ENCODE peak calls at places on chromosomes 3 and 15, in ten cellular contexts. F is PC-3; U is mucosa of descending colon; O is HCT116; W is activated CD8-positive, alpha-beta T cell treated with anti-CD3 and anti-CD28 coated beads for 36 hours; M is lower leg skin; C is breast epithelium; X is astrocyte of the spinal cord; H is brain microvascular endothelial cell; G is endodermal cell. Q is an unnamed sample.

GRCh38 chr3:43015572-43016512 is 36.7 kb downstream of the GASK1A start:
- DNase-seq in F (no peak), U (no peak), O (no peak), W (peak), M (peak), C (no peak), X (no peak), H (no peak), G (peak), Q (no peak)

GRCh38 chr3:171116365-171116764 is 89.8 kb upstream of the SLC2A2 start:
- DNase-seq in F (peak), U (no peak), O (no peak), W (no peak), M (no peak), C (no peak), X (peak), H (no peak), G (no peak), Q (peak)

GRCh38 chr3:127652246-127652995 is 20.3 kb upstream of the ABTB1 start:
- DNase-seq in F (peak), U (no peak), O (peak), W (peak), M (peak), C (no peak), X (peak), H (peak), G (peak), Q (no peak)

GRCh38 chr3:177294221-177294620 is 96.9 kb upstream of the TBL1XR1 start:
- DNase-seq in F (peak), U (no peak), O (no peak), W (no peak), M (no peak), C (no peak), X (peak), H (peak), G (no peak), Q (peak)

GRCh38 chr15:71945012-71945411 is 134.7 kb downstream of the NR2E3 start:
- DNase-seq in F (no peak), U (no peak), O (no peak), W (no peak), M (no peak), C (no peak), X (no peak), H (no peak), G (no peak), Q (no peak)

GRCh38 chr3:189995129-189995528 is 125.6 kb downstream of the P3H2 start:
- DNase-seq in F (no peak), U (no peak), O (no peak), W (peak), M (no peak), C (no peak), X (peak), H (peak), G (peak), Q (peak)

GRCh38 chr15:91572110-91572509 is 281.4 kb upstream of the SLCO3A1 start:
- DNase-seq in F (peak), U (no peak), O (no peak), W (no peak), M (no peak), C (peak), X (peak), H (peak), G (no peak), Q (peak)

GRCh38 chr3:54859204-54859603 is 68.7 kb downstream of the LRTM1 start:
- DNase-seq in F (peak), U (no peak), O (no peak), W (no peak), M (no peak), C (no peak), X (peak), H (peak), G (no peak), Q (peak)

GRCh38 chr15:65835452-65835851 is 33.8 kb upstream of the RAB11A start:
- DNase-seq in F (no peak), U (no peak), O (no peak), W (no peak), M (no peak), C (no peak), X (no peak), H (no peak), G (no peak), Q (no peak)

GRCh38 chr15:71117906-71118305 is 2.6 kb downstream of the THSD4 start:
- DNase-seq in F (no peak), U (no peak), O (no peak), W (no peak), M (no peak), C (no peak), X (no peak), H (no peak), G (no peak), Q (no peak)

GRCh38 chr3:14540821-14541385 is 761 bp upstream of the GRIP2 start:
- DNase-seq in F (no peak), U (peak), O (no peak), W (no peak), M (no peak), C (no peak), X (no peak), H (no peak), G (no peak), Q (no peak)

GRCh38 chr15:82146990-82147461 is 101.2 kb upstream of the MEX3B start:
- DNase-seq in F (peak), U (no peak), O (peak), W (no peak), M (no peak), C (no peak), X (peak), H (peak), G (no peak), Q (peak)

GRCh38 chr15:71296032-71296686 is 180.9 kb downstream of the THSD4 start:
- DNase-seq in F (peak), U (peak), O (peak), W (no peak), M (no peak), C (no peak), X (peak), H (peak), G (no peak), Q (no peak)

GRCh38 chr3:34783881-34784280 is 855.4 kb upstream of the ARPP21 start:
- DNase-seq in F (no peak), U (no peak), O (no peak), W (no peak), M (no peak), C (no peak), X (no peak), H (peak), G (no peak), Q (no peak)

GRCh38 chr15:62021991-62022600 is 38.2 kb downstream of the VPS13C start:
- DNase-seq in F (peak), U (no peak), O (peak), W (no peak), M (no peak), C (no peak), X (no peak), H (no peak), G (no peak), Q (no peak)

GRCh38 chr3:106206613-106207012 is 337.8 kb upstream of the CBLB start:
- DNase-seq in F (no peak), U (no peak), O (no peak), W (no peak), M (no peak), C (no peak), X (no peak), H (no peak), G (no peak), Q (no peak)

GRCh38 chr3:33074217-33075067 is 22.5 kb downstream of the GLB1 start:
- DNase-seq in F (peak), U (no peak), O (peak), W (peak), M (no peak), C (no peak), X (peak), H (peak), G (peak), Q (peak)

DNA sequence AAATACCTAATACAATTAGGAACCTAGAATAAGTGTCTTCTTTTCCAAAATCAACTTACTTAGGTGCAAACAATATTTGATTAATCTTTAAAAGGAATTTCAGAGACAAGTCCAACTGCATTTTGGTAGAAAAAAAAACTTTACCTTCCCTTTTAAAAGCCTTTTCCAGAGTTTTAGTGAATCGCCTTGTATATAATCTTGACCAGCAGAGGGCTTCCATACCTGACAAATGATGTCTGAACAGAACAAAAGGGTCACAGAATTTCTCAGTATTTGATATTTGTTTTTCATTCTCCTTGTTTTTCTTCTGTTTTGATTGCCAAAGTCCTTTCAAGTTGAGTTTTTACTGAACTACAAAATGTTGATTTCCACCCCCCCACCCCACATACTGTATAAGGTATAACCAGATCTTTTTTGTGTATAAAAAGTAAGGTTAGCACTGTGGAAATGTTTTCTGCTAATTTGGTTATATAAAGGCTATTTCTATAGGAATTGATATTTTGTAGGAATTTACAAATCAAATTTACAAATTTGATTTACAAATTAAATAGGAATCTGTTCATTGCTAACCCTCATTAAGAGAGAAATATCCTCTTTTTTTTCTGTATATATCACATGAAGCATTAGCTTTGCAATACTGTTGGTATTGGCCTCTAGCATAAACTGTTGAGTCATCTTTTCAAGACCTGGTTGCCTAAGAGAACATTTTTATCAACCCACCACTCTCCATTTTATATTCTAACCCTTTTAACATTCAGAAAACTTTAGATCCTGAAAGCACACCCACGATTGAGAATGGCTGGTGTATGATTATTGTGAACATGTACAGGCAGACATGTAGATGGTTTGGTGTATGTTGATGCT is 464.1 kb upstream of the RARB start:
- DNase-seq in F (peak), U (no peak), O (peak), W (no peak), M (no peak), C (no peak), X (peak), H (peak), G (no peak), Q (peak)
- TF ChIP-seq CTCF in F (peak), U (no peak), O (peak), W (no peak), M (no peak), C (peak), X (peak), H (peak), G (peak), Q (peak)

GRCh38 chr3:47273564-47273963 is 9.0 kb downstream of the KIF9 start:
- DNase-seq in F (no peak), U (no peak), O (no peak), W (no peak), M (no peak), C (no peak), X (no peak), H (no peak), G (peak), Q (no peak)
- TF ChIP-seq CTCF in F (no peak), U (no peak), O (peak), W (no peak), M (no peak), C (no peak), X (no peak), H (peak), G (peak), Q (no peak)

DNA sequence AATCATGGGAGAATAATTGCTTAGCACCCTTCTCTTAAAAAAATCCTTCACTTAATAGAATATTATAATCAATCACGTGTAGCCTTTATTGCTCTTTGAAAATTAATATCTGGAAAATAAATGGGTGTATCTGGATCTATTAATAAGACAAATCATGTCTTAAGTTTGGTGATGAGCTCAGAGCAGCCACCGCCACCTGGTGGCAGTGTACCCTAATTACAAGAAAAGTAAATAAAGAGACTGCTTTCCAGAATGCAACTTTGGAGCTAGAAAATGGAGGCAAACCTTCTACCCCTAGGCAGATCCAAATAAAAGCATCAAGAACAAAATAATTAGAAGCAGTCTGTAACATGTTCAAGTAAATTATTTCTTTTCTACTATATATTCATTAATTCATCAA is 43.5 kb downstream of the EPHB1 start:
- DNase-seq in F (peak), U (no peak), O (no peak), W (peak), M (no peak), C (no peak), X (no peak), H (no peak), G (peak), Q (no peak)
- TF ChIP-seq CTCF in F (peak), U (no peak), O (peak), W (peak), M (no peak), C (no peak), X (peak), H (peak), G (peak), Q (no peak)

DNA sequence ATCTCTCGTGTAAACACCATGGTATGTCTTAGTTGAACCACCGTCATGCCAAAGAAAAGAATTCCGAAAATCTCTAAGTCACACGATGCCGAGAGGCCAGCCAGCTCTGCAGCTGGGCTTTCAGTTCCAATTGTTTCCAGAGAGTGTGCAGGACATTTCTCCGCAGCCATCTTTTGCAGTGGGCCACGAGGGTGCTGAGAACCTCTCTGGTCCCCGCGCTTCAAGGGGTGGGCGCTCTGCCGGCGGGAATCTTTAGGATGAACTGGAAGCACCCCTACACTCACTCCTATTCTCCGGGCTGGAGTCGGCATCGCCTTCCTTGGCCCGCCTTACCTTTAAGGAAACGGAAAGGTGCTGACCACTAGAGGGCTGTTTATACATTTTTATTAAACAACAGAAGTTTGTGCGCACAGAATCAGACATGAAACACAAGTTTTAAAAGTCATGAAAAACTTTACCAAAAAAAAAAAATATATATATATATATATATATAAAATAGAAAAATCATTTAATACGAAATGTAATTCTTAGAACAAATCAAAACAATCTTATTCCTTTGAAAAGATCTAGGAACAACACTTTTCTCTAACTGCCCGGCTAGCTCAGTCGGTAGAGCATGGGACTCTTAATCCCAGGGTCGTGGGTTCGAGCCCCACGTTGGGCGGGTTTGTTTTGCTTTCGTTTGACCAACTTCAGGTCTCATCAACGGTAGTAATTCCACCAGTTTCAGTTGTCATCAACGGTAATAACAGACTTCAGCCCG is 12.5 kb upstream of the MORF4L1 start:
- DNase-seq in F (peak), U (peak), O (peak), W (peak), M (peak), C (peak), X (peak), H (peak), G (peak), Q (peak)
- TF ChIP-seq CTCF in F (peak), U (peak), O (peak), W (peak), M (no peak), C (peak), X (peak), H (peak), G (peak), Q (peak)

GRCh38 chr3:197454014-197454413 is 101.8 kb downstream of the BDH1 start:
- DNase-seq in F (peak), U (no peak), O (peak), W (peak), M (no peak), C (no peak), X (no peak), H (no peak), G (no peak), Q (no peak)
- TF ChIP-seq CTCF in F (peak), U (no peak), O (peak), W (peak), M (no peak), C (peak), X (peak), H (peak), G (peak), Q (peak)

GRCh38 chr15:41860049-41860828 is 21.6 kb downstream of the PLA2G4B start:
- DNase-seq in F (no peak), U (no peak), O (no peak), W (no peak), M (no peak), C (no peak), X (no peak), H (no peak), G (no peak), Q (no peak)
- TF ChIP-seq CTCF in F (peak), U (no peak), O (no peak), W (no peak), M (no peak), C (no peak), X (no peak), H (peak), G (peak), Q (no peak)

DNA sequence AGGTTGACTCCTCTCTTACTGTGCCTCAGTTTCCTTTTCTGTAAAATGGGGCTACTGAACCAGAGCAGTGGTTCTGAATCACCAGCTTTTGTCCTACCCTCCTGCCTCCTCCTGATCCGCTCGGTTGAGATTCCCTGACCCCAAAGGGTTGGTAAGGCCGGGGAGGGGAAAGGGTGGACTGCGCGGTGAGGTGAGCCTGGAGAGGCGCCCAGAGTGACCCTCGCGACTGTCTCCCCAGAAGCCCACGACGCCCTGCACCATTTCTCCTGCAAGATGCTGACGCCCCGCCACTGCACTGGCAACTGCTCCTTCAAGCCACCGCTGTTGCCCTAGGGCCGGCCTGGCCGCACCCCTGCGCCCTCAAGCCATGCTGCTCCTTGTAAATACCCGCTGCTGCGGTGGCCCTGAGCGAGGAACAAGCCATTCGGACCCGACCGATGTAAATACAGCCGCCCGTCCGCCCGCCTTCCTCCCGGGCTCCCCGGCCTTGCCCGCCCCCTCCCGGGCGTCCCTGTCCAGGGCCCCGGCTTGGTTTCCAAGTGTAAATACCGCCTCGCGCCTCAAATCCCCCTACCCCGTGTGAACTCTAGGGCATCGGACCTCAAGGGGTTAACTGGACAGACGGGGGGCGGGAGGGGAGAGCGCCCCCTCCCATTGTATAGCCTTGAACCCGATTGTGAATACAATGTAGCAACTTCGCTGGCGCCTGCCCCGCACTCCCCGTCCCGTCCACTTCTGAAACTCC is 6.2 kb downstream of the RNU6-1 start:
- DNase-seq in F (peak), U (peak), O (no peak), W (peak), M (peak), C (peak), X (peak), H (no peak), G (peak), Q (no peak)
- TF ChIP-seq CTCF in F (peak), U (no peak), O (peak), W (peak), M (no peak), C (no peak), X (peak), H (peak), G (peak), Q (peak)

GRCh38 chr15:50261979-50262378 is 3.5 kb downstream of the HDC start:
- DNase-seq in F (no peak), U (no peak), O (no peak), W (peak), M (no peak), C (no peak), X (no peak), H (no peak), G (peak), Q (no peak)
- TF ChIP-seq CTCF in F (no peak), U (no peak), O (peak), W (peak), M (no peak), C (no peak), X (no peak), H (peak), G (peak), Q (no peak)

GRCh38 chr15:83248944-83249343 is 35.5 kb downstream of the BNC1 start:
- DNase-seq in F (no peak), U (no peak), O (no peak), W (no peak), M (no peak), C (no peak), X (no peak), H (no peak), G (peak), Q (no peak)

GRCh38 chr15:83248151-83248851 is 36.2 kb downstream of the BNC1 start:
- DNase-seq in F (peak), U (no peak), O (peak), W (peak), M (no peak), C (no peak), X (peak), H (peak), G (peak), Q (peak)

DNA sequence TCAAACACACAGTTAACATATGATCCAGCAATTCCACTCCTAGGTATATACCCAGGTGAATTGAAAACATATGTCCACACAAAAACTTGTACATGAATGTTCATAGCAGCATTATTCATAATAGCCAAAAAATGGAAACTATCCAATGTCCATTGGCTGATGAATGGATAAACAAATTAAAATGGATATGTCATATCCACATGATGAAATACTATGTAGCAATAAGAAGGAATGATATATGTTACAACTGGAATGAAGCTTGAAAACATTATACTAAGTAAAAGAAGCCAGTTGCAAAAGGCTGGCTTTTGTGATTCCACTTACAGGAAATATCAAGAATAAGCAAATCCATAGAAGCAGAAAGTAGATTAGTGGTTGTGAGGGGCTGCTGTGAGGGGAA is 33.7 kb downstream of the BNC1 start:
- DNase-seq in F (peak), U (no peak), O (no peak), W (no peak), M (no peak), C (no peak), X (no peak), H (no peak), G (no peak), Q (no peak)
- TF ChIP-seq CTCF in F (no peak), U (no peak), O (no peak), W (no peak), M (no peak), C (no peak), X (no peak), H (no peak), G (no peak), Q (no peak)

Q was measured in astrocyte of the cerebellum.